ENCODE peak calls at places on chromosomes 13 and 19, in nine cellular contexts. U is HCT116; W is activated CD8-positive, alpha-beta memory T cell treated with anti-CD3 and anti-CD28 coated beads, Interleukin-2, amount 10 ng/mL, durations not matched to agents 7 days and 5 days; K is Right ventricle myocardium superior; T is lower lobe of right lung; P is CD8-positive, alpha-beta T cell; N is IMR-90; V is right cardiac atrium; L is naive thymus-derived CD8-positive, alpha-beta T cell. R is an unnamed sample.

GRCh38 chr13:84352946-84353345 is 470.7 kb upstream of the SLITRK1 start:
- ATAC-seq in U (no peak), W (no peak), K (no peak), T (no peak), P (no peak), N (no peak), V (no peak), L (no peak), R (no peak)

GRCh38 chr13:51249254-51249653 is 27.1 kb downstream of the FAM124A start:
- ATAC-seq in U (no peak), W (no peak), K (no peak), T (no peak), P (no peak), N (no peak), V (no peak), L (no peak), R (no peak)

GRCh38 chr13:100208596-100208995 is 119.7 kb downstream of the PCCA start:
- ATAC-seq in U (no peak), W (no peak), K (no peak), T (no peak), P (no peak), N (no peak), V (no peak), L (no peak), R (no peak)

GRCh38 chr19:5504115-5504514 is 48.9 kb downstream of the ZNRF4 start:
- ATAC-seq in U (peak; percentile 87), W (no peak), K (no peak), T (no peak), P (no peak), N (no peak), V (no peak), L (no peak), R (no peak)

GRCh38 chr19:28393574-28394336 is 819.2 kb downstream of the UQCRFS1 start:
- ATAC-seq in U (no peak), W (no peak), K (no peak), T (no peak), P (no peak), N (no peak), V (no peak), L (no peak), R (no peak)

GRCh38 chr13:90428522-90429210 is 918.8 kb upstream of the MIR17HG start:
- ATAC-seq in U (no peak), W (no peak), K (no peak), T (no peak), P (no peak), N (no peak), V (no peak), L (no peak), R (no peak)

GRCh38 chr13:51942189-51942588 is 69.1 kb downstream of the ATP7B start:
- ATAC-seq in U (peak; percentile 91), W (peak; percentile 55), K (no peak), T (peak; percentile 19), P (peak; percentile 57), N (no peak), V (no peak), L (peak; percentile 53), R (peak; percentile 75)

GRCh38 chr19:55196803-55197202 is 12.5 kb downstream of the PTPRH start:
- ATAC-seq in U (peak; percentile 60), W (no peak), K (no peak), T (no peak), P (no peak), N (no peak), V (no peak), L (no peak), R (no peak)

GRCh38 chr13:114035583-114036501 is 62.0 kb upstream of the C13orf46 start:
- ATAC-seq in U (peak; percentile 22), W (no peak), K (peak; percentile 49), T (no peak), P (no peak), N (peak; percentile 5), V (peak; percentile 52), L (no peak), R (no peak)